ENCODE peak calls at places on chromosomes 6 and 20, in four cellular contexts. L is B cell; X is HCT116; N is CD8-positive, alpha-beta T cell. W is an unnamed sample.

GRCh38 chr20:47055699-47056369 is 161.2 kb downstream of the EYA2 start:
- ATAC-seq in L (no peak), X (no peak), N (no peak), W (no peak)

GRCh38 chr20:33843854-33844253 is 32.7 kb downstream of the CHMP4B start:
- ATAC-seq in L (peak; percentile 84), X (no peak), N (peak; percentile 85), W (peak; percentile 84)

GRCh38 chr20:13877789-13878188 is 93.0 kb downstream of the NDUFAF5 start:
- ATAC-seq in L (no peak), X (no peak), N (no peak), W (no peak)

GRCh38 chr6:119129968-119130484 is 51.6 kb upstream of the FAM184A start:
- ATAC-seq in L (no peak), X (peak; percentile 60), N (no peak), W (no peak)

GRCh38 chr20:3580412-3580811 is 82.8 kb downstream of the GFRA4 start:
- ATAC-seq in L (no peak), X (peak; percentile 20), N (no peak), W (no peak)

GRCh38 chr6:35146453-35146852 is 5.3 kb upstream of the TCP11 start:
- ATAC-seq in L (no peak), X (peak; percentile 90), N (no peak), W (no peak)

GRCh38 chr6:3226422-3227362 is 761 bp downstream of the TUBB2B start:
- ATAC-seq in L (no peak), X (no peak), N (peak; percentile 23), W (no peak)

GRCh38 chr6:30842754-30843610 is 41.3 kb upstream of the DDR1 start:
- ATAC-seq in L (no peak), X (peak; percentile 75), N (peak; percentile 78), W (no peak)

GRCh38 chr6:29946787-29947186 is 4.5 kb downstream of the HLA-A start:
- ATAC-seq in L (no peak), X (no peak), N (no peak), W (no peak)

W was measured in activated CD4-positive, CD25-positive, alpha-beta regulatory T cell treated with anti-CD3 and anti-CD28 coated beads, Interleukin-2, amount 50 U/mL, for 24 hours.